ENCODE peak calls at places on chromosomes 4 and X, in nine cellular contexts. One of them, this sample, is unnamed.

GRCh38 chr4:26854701-26855100 is 5.9 kb upstream of the STIM2 start:
- DNase-seq in MM.1S: no peak
- DNase-seq in GM23338: no peak
- DNase-seq in SK-N-SH: no peak
- DNase-seq in HCT116: no peak
- DNase-seq in OCI-LY7: no peak
- DNase-seq in PC-3: no peak
- DNase-seq in hepatocyte: no peak
- DNase-seq in neural progenitor cell: peak
- DNase-seq in this sample: no peak

GRCh38 chr4:37641352-37641751 is 44.8 kb downstream of the RELL1 start:
- DNase-seq in PC-3: no peak
- DNase-seq in neural progenitor cell: no peak
- DNase-seq in hepatocyte: no peak
- DNase-seq in MM.1S: no peak
- DNase-seq in SK-N-SH: no peak
- DNase-seq in GM23338: peak
- DNase-seq in HCT116: no peak
- DNase-seq in OCI-LY7: no peak
- DNase-seq in this sample: no peak

GRCh38 chrX:119686087-119686639 is 6.8 kb downstream of the SEPTIN6 start:
- DNase-seq in OCI-LY7: peak
- DNase-seq in hepatocyte: no peak
- DNase-seq in neural progenitor cell: no peak
- DNase-seq in SK-N-SH: peak
- DNase-seq in PC-3: no peak
- DNase-seq in MM.1S: peak
- DNase-seq in HCT116: no peak
- DNase-seq in GM23338: no peak
- DNase-seq in this sample: peak

GRCh38 chr4:167613381-167613780 is 379.1 kb upstream of the SPOCK3 start:
- DNase-seq in hepatocyte: no peak
- DNase-seq in MM.1S: no peak
- DNase-seq in neural progenitor cell: no peak
- DNase-seq in SK-N-SH: no peak
- DNase-seq in GM23338: no peak
- DNase-seq in PC-3: no peak
- DNase-seq in OCI-LY7: no peak
- DNase-seq in HCT116: no peak
- DNase-seq in this sample: no peak

GRCh38 chr4:168383510-168383909 is 65.0 kb upstream of the DDX60 start:
- DNase-seq in HCT116: no peak
- DNase-seq in MM.1S: no peak
- DNase-seq in neural progenitor cell: no peak
- DNase-seq in hepatocyte: no peak
- DNase-seq in GM23338: no peak
- DNase-seq in OCI-LY7: no peak
- DNase-seq in PC-3: no peak
- DNase-seq in SK-N-SH: no peak
- DNase-seq in this sample: no peak

GRCh38 chr4:187602339-187603092 is 393.1 kb upstream of the ZFP42 start:
- DNase-seq in MM.1S: no peak
- DNase-seq in PC-3: peak
- DNase-seq in HCT116: no peak
- DNase-seq in OCI-LY7: no peak
- DNase-seq in hepatocyte: no peak
- DNase-seq in neural progenitor cell: no peak
- DNase-seq in GM23338: no peak
- DNase-seq in SK-N-SH: no peak
- DNase-seq in this sample: peak

GRCh38 chr4:177119021-177119461 is 190.6 kb upstream of the NEIL3 start:
- DNase-seq in MM.1S: no peak
- DNase-seq in HCT116: no peak
- DNase-seq in GM23338: no peak
- DNase-seq in PC-3: no peak
- DNase-seq in OCI-LY7: no peak
- DNase-seq in neural progenitor cell: no peak
- DNase-seq in hepatocyte: no peak
- DNase-seq in SK-N-SH: no peak
- DNase-seq in this sample: peak

GRCh38 chrX:11215191-11215921 is 77.9 kb upstream of the AMELX start:
- DNase-seq in SK-N-SH: peak
- DNase-seq in PC-3: no peak
- DNase-seq in MM.1S: no peak
- DNase-seq in HCT116: no peak
- DNase-seq in hepatocyte: no peak
- DNase-seq in neural progenitor cell: peak
- DNase-seq in OCI-LY7: no peak
- DNase-seq in GM23338: peak
- DNase-seq in this sample: no peak

GRCh38 chrX:141278306-141278705 is 36.0 kb upstream of the SPANXC start:
- DNase-seq in OCI-LY7: peak
- DNase-seq in PC-3: peak
- DNase-seq in neural progenitor cell: peak
- DNase-seq in HCT116: no peak
- DNase-seq in hepatocyte: peak
- DNase-seq in SK-N-SH: peak
- DNase-seq in MM.1S: peak
- DNase-seq in GM23338: peak
- DNase-seq in this sample: peak

GRCh38 chr4:36285784-36286480 is 4.5 kb downstream of the DTHD1 start:
- DNase-seq in neural progenitor cell: no peak
- DNase-seq in MM.1S: peak
- DNase-seq in PC-3: peak
- DNase-seq in HCT116: peak
- DNase-seq in hepatocyte: no peak
- DNase-seq in OCI-LY7: no peak
- DNase-seq in GM23338: no peak
- DNase-seq in SK-N-SH: no peak
- DNase-seq in this sample: no peak

GRCh38 chr4:25076625-25077413 is 46.1 kb upstream of the LGI2 start:
- DNase-seq in PC-3: no peak
- DNase-seq in hepatocyte: no peak
- DNase-seq in SK-N-SH: no peak
- DNase-seq in OCI-LY7: no peak
- DNase-seq in MM.1S: no peak
- DNase-seq in HCT116: no peak
- DNase-seq in neural progenitor cell: no peak
- DNase-seq in GM23338: no peak
- DNase-seq in this sample: no peak

GRCh38 chr4:41991916-41992767 is 1.8 kb downstream of the SLC30A9 start:
- DNase-seq in hepatocyte: peak
- DNase-seq in neural progenitor cell: no peak
- DNase-seq in HCT116: no peak
- DNase-seq in GM23338: no peak
- DNase-seq in SK-N-SH: no peak
- DNase-seq in PC-3: peak
- DNase-seq in MM.1S: no peak
- DNase-seq in OCI-LY7: no peak
- DNase-seq in this sample: peak

GRCh38 chrX:8848921-8849320 is 47.7 kb upstream of the FAM9A start:
- DNase-seq in hepatocyte: no peak
- DNase-seq in MM.1S: no peak
- DNase-seq in GM23338: no peak
- DNase-seq in PC-3: peak
- DNase-seq in HCT116: no peak
- DNase-seq in SK-N-SH: no peak
- DNase-seq in neural progenitor cell: no peak
- DNase-seq in OCI-LY7: no peak
- DNase-seq in this sample: peak

GRCh38 chrX:13888284-13888683 is 71.4 kb upstream of the GPM6B start:
- DNase-seq in HCT116: no peak
- DNase-seq in MM.1S: no peak
- DNase-seq in neural progenitor cell: no peak
- DNase-seq in SK-N-SH: no peak
- DNase-seq in GM23338: no peak
- DNase-seq in hepatocyte: no peak
- DNase-seq in OCI-LY7: no peak
- DNase-seq in PC-3: no peak
- DNase-seq in this sample: no peak
- TF ChIP-seq EZH2phosphoT487 in HCT116: no peak
- TF ChIP-seq EZH2phosphoT487 in MM.1S: no peak
- TF ChIP-seq EZH2phosphoT487 in neural progenitor cell: no peak
- TF ChIP-seq EZH2phosphoT487 in SK-N-SH: no peak
- TF ChIP-seq EZH2phosphoT487 in GM23338: no peak
- TF ChIP-seq EZH2phosphoT487 in hepatocyte: no peak
- TF ChIP-seq EZH2phosphoT487 in OCI-LY7: no peak
- TF ChIP-seq EZH2phosphoT487 in PC-3: no peak
- TF ChIP-seq EZH2phosphoT487 in this sample: no peak

GRCh38 chr4:39205000-39205399 is 22.7 kb downstream of the WDR19 start:
- DNase-seq in MM.1S: no peak
- DNase-seq in hepatocyte: no peak
- DNase-seq in GM23338: no peak
- DNase-seq in OCI-LY7: no peak
- DNase-seq in SK-N-SH: peak
- DNase-seq in neural progenitor cell: no peak
- DNase-seq in PC-3: no peak
- DNase-seq in HCT116: no peak
- DNase-seq in this sample: no peak
- H3K4me3 ChIP-seq in MM.1S: no peak
- H3K4me3 ChIP-seq in hepatocyte: no peak
- H3K4me3 ChIP-seq in GM23338: no peak
- H3K4me3 ChIP-seq in OCI-LY7: no peak
- H3K4me3 ChIP-seq in SK-N-SH: no peak
- H3K4me3 ChIP-seq in neural progenitor cell: no peak
- H3K4me3 ChIP-seq in PC-3: no peak
- H3K4me3 ChIP-seq in HCT116: no peak
- H3K4me3 ChIP-seq in this sample: no peak

GRCh38 chr4:83075696-83076095 is 38.8 kb downstream of the PLAC8 start:
- DNase-seq in hepatocyte: no peak
- DNase-seq in MM.1S: no peak
- DNase-seq in PC-3: peak
- DNase-seq in neural progenitor cell: no peak
- DNase-seq in OCI-LY7: no peak
- DNase-seq in SK-N-SH: no peak
- DNase-seq in HCT116: no peak
- DNase-seq in GM23338: no peak
- DNase-seq in this sample: peak
- H3K27ac ChIP-seq in hepatocyte: peak
- H3K27ac ChIP-seq in MM.1S: no peak
- H3K27ac ChIP-seq in PC-3: no peak
- H3K27ac ChIP-seq in neural progenitor cell: no peak
- H3K27ac ChIP-seq in OCI-LY7: no peak
- H3K27ac ChIP-seq in SK-N-SH: peak
- H3K27ac ChIP-seq in HCT116: no peak
- H3K27ac ChIP-seq in GM23338: no peak
- H3K27ac ChIP-seq in this sample: peak

GRCh38 chr4:2060578-2061207 is 1.6 kb downstream of the NAT8L start:
- DNase-seq in PC-3: no peak
- DNase-seq in neural progenitor cell: peak
- DNase-seq in GM23338: peak
- DNase-seq in SK-N-SH: peak
- DNase-seq in hepatocyte: peak
- DNase-seq in OCI-LY7: no peak
- DNase-seq in MM.1S: no peak
- DNase-seq in HCT116: no peak
- DNase-seq in this sample: peak

GRCh38 chr4:2058264-2059033 is 678 bp upstream of the NAT8L start:
- DNase-seq in HCT116: no peak
- DNase-seq in GM23338: peak
- DNase-seq in hepatocyte: peak
- DNase-seq in SK-N-SH: peak
- DNase-seq in neural progenitor cell: peak
- DNase-seq in MM.1S: no peak
- DNase-seq in PC-3: no peak
- DNase-seq in OCI-LY7: no peak
- DNase-seq in this sample: peak

GRCh38 chr4:2057382-2058065 is 1.6 kb upstream of the NAT8L start:
- DNase-seq in neural progenitor cell: no peak
- DNase-seq in HCT116: no peak
- DNase-seq in hepatocyte: no peak
- DNase-seq in SK-N-SH: no peak
- DNase-seq in MM.1S: no peak
- DNase-seq in PC-3: no peak
- DNase-seq in OCI-LY7: no peak
- DNase-seq in GM23338: no peak
- DNase-seq in this sample: no peak

GRCh38 chr4:2059726-2060577 is 825 bp downstream of the NAT8L start:
- DNase-seq in neural progenitor cell: peak
- DNase-seq in MM.1S: no peak
- DNase-seq in hepatocyte: peak
- DNase-seq in PC-3: no peak
- DNase-seq in OCI-LY7: no peak
- DNase-seq in GM23338: peak
- DNase-seq in SK-N-SH: peak
- DNase-seq in HCT116: no peak
- DNase-seq in this sample: peak

DNA sequence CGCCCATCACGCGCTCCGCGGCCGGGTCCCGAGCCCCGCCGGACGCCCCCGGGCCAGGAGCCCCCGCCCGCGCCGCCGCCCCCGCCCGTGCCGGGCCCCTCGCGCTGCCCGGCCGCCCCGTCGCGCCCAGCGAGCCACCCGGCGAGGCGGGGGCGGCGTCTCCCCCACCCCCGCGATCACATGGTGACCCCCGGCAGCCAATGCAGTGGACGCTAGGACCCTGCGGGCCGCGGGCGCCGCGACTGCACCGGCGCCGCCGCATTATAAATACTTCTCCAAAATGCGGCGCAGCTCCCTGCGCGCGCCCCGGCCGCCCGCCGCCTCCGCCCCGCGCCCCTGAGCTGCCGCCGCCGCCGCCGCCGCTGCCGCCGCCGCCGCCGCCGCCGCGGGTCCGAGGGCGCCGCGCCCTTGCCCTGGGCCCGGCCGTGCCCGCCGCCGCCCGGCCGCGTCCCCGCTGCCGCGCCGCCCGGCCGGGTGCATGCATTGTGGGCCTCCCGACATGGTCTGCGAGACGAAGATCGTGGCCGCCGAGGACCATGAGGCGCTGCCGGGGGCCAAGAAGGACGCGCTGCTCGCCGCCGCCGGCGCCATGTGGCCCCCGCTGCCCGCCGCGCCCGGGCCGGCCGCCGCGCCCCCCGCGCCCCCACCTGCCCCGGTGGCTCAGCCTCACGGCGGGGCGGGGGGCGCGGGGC is at the start of gene NAT8L:
- DNase-seq in GM23338: peak
- DNase-seq in hepatocyte: peak
- DNase-seq in OCI-LY7: peak
- DNase-seq in SK-N-SH: peak
- DNase-seq in neural progenitor cell: peak
- DNase-seq in HCT116: peak
- DNase-seq in PC-3: peak
- DNase-seq in MM.1S: no peak
- DNase-seq in this sample: peak
- TF ChIP-seq EZH2phosphoT487 in GM23338: no peak
- TF ChIP-seq EZH2phosphoT487 in hepatocyte: no peak
- TF ChIP-seq EZH2phosphoT487 in OCI-LY7: no peak
- TF ChIP-seq EZH2phosphoT487 in SK-N-SH: no peak
- TF ChIP-seq EZH2phosphoT487 in neural progenitor cell: no peak
- TF ChIP-seq EZH2phosphoT487 in HCT116: no peak
- TF ChIP-seq EZH2phosphoT487 in PC-3: no peak
- TF ChIP-seq EZH2phosphoT487 in MM.1S: no peak
- TF ChIP-seq EZH2phosphoT487 in this sample: no peak

DNA sequence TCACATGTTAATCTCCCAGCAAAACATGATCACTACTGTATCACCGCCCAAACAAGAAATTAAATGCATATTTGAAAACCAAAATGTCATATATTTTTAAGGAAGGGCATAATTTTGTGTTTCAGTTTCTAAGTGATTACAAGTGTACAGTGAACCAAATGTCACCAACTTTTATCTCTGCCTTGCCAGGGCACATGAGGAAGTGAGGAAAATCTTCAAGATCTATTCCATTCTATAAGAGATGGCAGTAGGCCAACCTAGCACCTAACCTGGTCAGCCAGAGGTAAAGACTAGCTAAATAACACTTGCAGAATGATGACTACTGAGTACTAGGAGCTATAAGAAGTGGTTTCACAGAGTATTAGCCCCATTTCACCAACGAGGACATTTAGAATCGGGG is 107.2 kb downstream of the ATP11C start:
- DNase-seq in GM23338: no peak
- DNase-seq in hepatocyte: no peak
- DNase-seq in HCT116: no peak
- DNase-seq in OCI-LY7: no peak
- DNase-seq in neural progenitor cell: no peak
- DNase-seq in SK-N-SH: no peak
- DNase-seq in MM.1S: no peak
- DNase-seq in PC-3: no peak
- DNase-seq in this sample: no peak
- H3K4me3 ChIP-seq in GM23338: no peak
- H3K4me3 ChIP-seq in hepatocyte: no peak
- H3K4me3 ChIP-seq in HCT116: no peak
- H3K4me3 ChIP-seq in OCI-LY7: no peak
- H3K4me3 ChIP-seq in neural progenitor cell: no peak
- H3K4me3 ChIP-seq in SK-N-SH: no peak
- H3K4me3 ChIP-seq in MM.1S: no peak
- H3K4me3 ChIP-seq in PC-3: no peak
- H3K4me3 ChIP-seq in this sample: no peak